ENCODE peak calls at places on chromosomes 11 and 22, in six cellular contexts. One of them, this sample, is unnamed.

GRCh38 chr22:28736296-28737155 is 5.1 kb downstream of the CHEK2 start:
- DNase-seq in thyroid gland: no peak
- DNase-seq in IMR-90: no peak
- DNase-seq in lower lobe of right lung: no peak
- DNase-seq in vagina: no peak
- DNase-seq in mesendoderm: peak; percentile 96
- DNase-seq in this sample: no peak

GRCh38 chr22:43292633-43293025 is 50.5 kb downstream of the SCUBE1 start:
- DNase-seq in thyroid gland: no peak
- DNase-seq in IMR-90: no peak
- DNase-seq in lower lobe of right lung: no peak
- DNase-seq in vagina: no peak
- DNase-seq in mesendoderm: no peak
- DNase-seq in this sample: no peak

GRCh38 chr11:1500466-1501420 is 14.2 kb upstream of the MOB2 start:
- DNase-seq in thyroid gland: no peak
- DNase-seq in IMR-90: no peak
- DNase-seq in lower lobe of right lung: peak; percentile 41
- DNase-seq in vagina: no peak
- DNase-seq in mesendoderm: no peak
- DNase-seq in this sample: no peak

GRCh38 chr11:67674442-67674871 is at the start of gene ALDH3B2:
- DNase-seq in thyroid gland: no peak
- DNase-seq in IMR-90: no peak
- DNase-seq in lower lobe of right lung: no peak
- DNase-seq in vagina: no peak
- DNase-seq in mesendoderm: peak; percentile 72
- DNase-seq in this sample: no peak

GRCh38 chr11:116927163-116927772 is 89.8 kb upstream of the APOA1 start:
- DNase-seq in thyroid gland: no peak
- DNase-seq in IMR-90: no peak
- DNase-seq in lower lobe of right lung: no peak
- DNase-seq in vagina: no peak
- DNase-seq in mesendoderm: no peak
- DNase-seq in this sample: no peak

GRCh38 chr11:64876226-64876750 is 2.1 kb downstream of the EHD1 start:
- DNase-seq in thyroid gland: no peak
- DNase-seq in IMR-90: no peak
- DNase-seq in lower lobe of right lung: no peak
- DNase-seq in vagina: no peak
- DNase-seq in mesendoderm: no peak
- DNase-seq in this sample: no peak

GRCh38 chr11:27471588-27472397 is 797 bp downstream of the LGR4 start:
- DNase-seq in thyroid gland: peak; percentile 70
- DNase-seq in IMR-90: no peak
- DNase-seq in lower lobe of right lung: peak; percentile 59
- DNase-seq in vagina: no peak
- DNase-seq in mesendoderm: peak; percentile 65
- DNase-seq in this sample: no peak

GRCh38 chr22:30557243-30557642 is 10.7 kb upstream of the SEC14L6 start:
- DNase-seq in thyroid gland: no peak
- DNase-seq in IMR-90: no peak
- DNase-seq in lower lobe of right lung: no peak
- DNase-seq in vagina: no peak
- DNase-seq in mesendoderm: peak; percentile 49
- DNase-seq in this sample: no peak

GRCh38 chr11:64713031-64713780 is 9.8 kb downstream of the NRXN2 start:
- DNase-seq in thyroid gland: peak; percentile 63
- DNase-seq in IMR-90: peak; percentile 37
- DNase-seq in lower lobe of right lung: peak; percentile 60
- DNase-seq in vagina: no peak
- DNase-seq in mesendoderm: peak; percentile 30
- DNase-seq in this sample: peak; percentile 22

GRCh38 chr11:92948116-92948515 is 21.3 kb upstream of the MTNR1B start:
- DNase-seq in thyroid gland: no peak
- DNase-seq in IMR-90: no peak
- DNase-seq in lower lobe of right lung: no peak
- DNase-seq in vagina: no peak
- DNase-seq in mesendoderm: no peak
- DNase-seq in this sample: no peak

GRCh38 chr22:19891350-19892248 is 36.9 kb upstream of the GNB1L start:
- DNase-seq in thyroid gland: peak; percentile 16
- DNase-seq in IMR-90: peak; percentile 89
- DNase-seq in lower lobe of right lung: no peak
- DNase-seq in vagina: no peak
- DNase-seq in mesendoderm: peak; percentile 97
- DNase-seq in this sample: peak; percentile 87

GRCh38 chr22:38267086-38267485 is 5.7 kb downstream of the TMEM184B start:
- DNase-seq in thyroid gland: peak; percentile 22
- DNase-seq in IMR-90: peak; percentile 31
- DNase-seq in lower lobe of right lung: no peak
- DNase-seq in vagina: no peak
- DNase-seq in mesendoderm: no peak
- DNase-seq in this sample: peak; percentile 43
- H3K4me1 ChIP-seq in thyroid gland: peaks cover 68% of the 10 kb centered on the region
- H3K4me1 ChIP-seq in IMR-90: peaks cover 21% of the 10 kb centered on the region
- H3K4me1 ChIP-seq in lower lobe of right lung: peaks cover 69% of the 10 kb centered on the region
- H3K4me1 ChIP-seq in vagina: peaks cover 88% of the 10 kb centered on the region
- H3K4me1 ChIP-seq in mesendoderm: peaks cover 1% of the 10 kb centered on the region
- H3K4me1 ChIP-seq in this sample: peaks cover 19% of the 10 kb centered on the region

DNA sequence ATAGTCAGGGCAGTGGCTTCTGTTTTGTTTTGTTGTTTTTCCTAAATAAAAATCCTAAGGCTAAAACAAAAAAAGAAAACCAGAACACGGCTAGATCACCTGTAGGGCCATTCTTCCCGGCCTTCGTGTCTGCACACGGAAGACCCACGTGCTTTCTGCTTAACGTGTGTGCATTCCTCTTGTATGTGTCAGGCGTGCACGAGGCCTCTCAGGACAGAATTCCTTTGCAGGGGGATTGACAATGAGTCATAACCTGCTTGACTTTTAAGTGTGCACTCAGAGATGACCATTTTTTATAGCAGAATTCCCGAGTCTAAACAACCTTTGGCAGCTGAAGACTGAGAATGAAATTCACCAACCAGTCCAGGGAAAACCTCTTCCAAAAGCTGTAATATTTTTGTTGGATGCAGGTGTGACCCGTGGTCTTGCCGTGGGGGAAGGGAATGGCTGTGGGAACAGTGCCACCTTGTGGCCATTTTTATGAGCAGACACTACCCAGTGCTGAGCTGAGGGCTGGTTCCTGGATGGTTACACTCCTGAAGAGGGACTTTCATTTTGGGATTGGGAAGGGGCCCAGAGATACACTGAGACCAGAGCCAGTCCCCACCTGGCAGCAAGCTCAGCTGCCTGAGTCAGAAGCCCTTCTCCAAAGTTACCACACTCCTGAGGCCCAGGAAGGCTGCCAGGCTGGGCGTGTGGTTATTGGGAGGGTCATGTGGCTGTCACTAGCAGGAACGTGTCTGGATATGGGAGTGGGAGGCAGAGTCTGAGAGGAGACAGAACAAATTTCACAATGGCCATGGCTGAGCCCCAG is 35.7 kb upstream of the DKK3 start:
- DNase-seq in thyroid gland: peak; percentile 93
- DNase-seq in IMR-90: peak; percentile 100
- DNase-seq in lower lobe of right lung: peak; percentile 84
- DNase-seq in vagina: no peak
- DNase-seq in mesendoderm: peak; percentile 94
- DNase-seq in this sample: peak; percentile 99
- H3K4me1 ChIP-seq in thyroid gland: peaks cover 14% of the 10 kb centered on the region
- H3K4me1 ChIP-seq in IMR-90: peaks cover 22% of the 10 kb centered on the region
- H3K4me1 ChIP-seq in lower lobe of right lung: peaks cover 27% of the 10 kb centered on the region
- H3K4me1 ChIP-seq in vagina: peaks cover 19% of the 10 kb centered on the region
- H3K4me1 ChIP-seq in mesendoderm: no peaks in the 10 kb centered on the region
- H3K4me1 ChIP-seq in this sample: peaks cover 44% of the 10 kb centered on the region

GRCh38 chr11:61264795-61265194 is 23.8 kb downstream of the PGA5 start:
- DNase-seq in thyroid gland: no peak
- DNase-seq in IMR-90: no peak
- DNase-seq in lower lobe of right lung: no peak
- DNase-seq in vagina: no peak
- DNase-seq in mesendoderm: no peak
- DNase-seq in this sample: no peak
- H3K4me1 ChIP-seq in thyroid gland: no peaks in the 10 kb centered on the region
- H3K4me1 ChIP-seq in IMR-90: no peaks in the 10 kb centered on the region
- H3K4me1 ChIP-seq in lower lobe of right lung: no peaks in the 10 kb centered on the region
- H3K4me1 ChIP-seq in vagina: no peaks in the 10 kb centered on the region
- H3K4me1 ChIP-seq in mesendoderm: no peaks in the 10 kb centered on the region
- H3K4me1 ChIP-seq in this sample: no peaks in the 10 kb centered on the region

GRCh38 chr11:76987203-76987602 is 47.0 kb upstream of the B3GNT6 start:
- DNase-seq in thyroid gland: no peak
- DNase-seq in IMR-90: no peak
- DNase-seq in lower lobe of right lung: no peak
- DNase-seq in vagina: no peak
- DNase-seq in mesendoderm: no peak
- DNase-seq in this sample: no peak
- H3K4me1 ChIP-seq in thyroid gland: no peaks in the 10 kb centered on the region
- H3K4me1 ChIP-seq in IMR-90: no peaks in the 10 kb centered on the region
- H3K4me1 ChIP-seq in lower lobe of right lung: no peaks in the 10 kb centered on the region
- H3K4me1 ChIP-seq in vagina: no peaks in the 10 kb centered on the region
- H3K4me1 ChIP-seq in mesendoderm: no peaks in the 10 kb centered on the region
- H3K4me1 ChIP-seq in this sample: no peaks in the 10 kb centered on the region

GRCh38 chr11:44795803-44796535 is 69.2 kb downstream of the TSPAN18 start:
- DNase-seq in thyroid gland: no peak
- DNase-seq in IMR-90: no peak
- DNase-seq in lower lobe of right lung: no peak
- DNase-seq in vagina: no peak
- DNase-seq in mesendoderm: no peak
- DNase-seq in this sample: no peak

GRCh38 chr11:44793350-44794090 is 66.8 kb downstream of the TSPAN18 start:
- DNase-seq in thyroid gland: peak; percentile 17
- DNase-seq in IMR-90: peak; percentile 57
- DNase-seq in lower lobe of right lung: no peak
- DNase-seq in vagina: no peak
- DNase-seq in mesendoderm: peak; percentile 75
- DNase-seq in this sample: peak; percentile 17

GRCh38 chr11:44797051-44797450 is 70.3 kb downstream of the TSPAN18 start:
- DNase-seq in thyroid gland: no peak
- DNase-seq in IMR-90: no peak
- DNase-seq in lower lobe of right lung: no peak
- DNase-seq in vagina: no peak
- DNase-seq in mesendoderm: no peak
- DNase-seq in this sample: no peak

GRCh38 chr11:44799036-44799435 is 72.3 kb downstream of the TSPAN18 start:
- DNase-seq in thyroid gland: no peak
- DNase-seq in IMR-90: no peak
- DNase-seq in lower lobe of right lung: no peak
- DNase-seq in vagina: no peak
- DNase-seq in mesendoderm: no peak
- DNase-seq in this sample: no peak

DNA sequence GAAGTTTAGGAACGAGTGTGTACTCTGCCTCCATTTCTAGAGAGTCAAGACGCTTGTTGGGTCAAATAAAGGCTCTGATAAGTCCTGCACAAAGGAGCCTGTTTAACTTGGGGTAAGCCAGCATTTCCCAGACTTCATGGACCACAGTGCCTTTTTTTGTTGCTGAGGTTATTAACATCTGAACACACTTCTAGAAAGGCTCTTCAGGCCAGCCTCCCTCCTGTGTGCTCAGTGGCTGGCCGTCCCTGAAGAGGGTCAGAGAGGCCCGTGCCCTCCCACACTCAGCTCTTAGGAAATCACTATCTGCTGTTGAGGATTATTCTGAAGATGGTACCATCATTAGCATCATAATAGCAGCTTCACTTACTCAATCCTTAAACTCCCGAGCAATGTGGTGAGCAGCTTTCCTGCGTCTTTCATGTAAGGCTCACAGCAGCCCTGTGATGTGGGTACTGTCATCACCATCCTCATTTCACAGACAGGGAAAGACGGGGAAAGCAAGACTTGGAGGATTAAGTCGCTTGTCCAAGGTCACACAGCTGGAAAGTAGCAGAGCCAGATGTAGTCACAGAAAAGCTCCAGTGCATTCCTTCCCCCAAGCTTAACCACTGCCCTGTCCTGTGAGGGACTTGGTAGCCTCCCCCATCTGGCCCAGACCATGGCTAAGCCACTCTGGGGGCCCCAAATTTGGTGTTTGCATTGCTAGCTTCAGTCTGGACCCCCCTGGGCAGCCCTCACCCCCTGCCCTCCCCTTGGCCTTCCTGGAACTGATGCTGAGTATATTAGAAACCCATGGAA is 71.3 kb downstream of the TSPAN18 start:
- DNase-seq in thyroid gland: no peak
- DNase-seq in IMR-90: peak; percentile 15
- DNase-seq in lower lobe of right lung: no peak
- DNase-seq in vagina: no peak
- DNase-seq in mesendoderm: peak; percentile 91
- DNase-seq in this sample: no peak
- H3K4me1 ChIP-seq in thyroid gland: no peaks in the 10 kb centered on the region
- H3K4me1 ChIP-seq in IMR-90: peaks cover 5% of the 10 kb centered on the region
- H3K4me1 ChIP-seq in lower lobe of right lung: no peaks in the 10 kb centered on the region
- H3K4me1 ChIP-seq in vagina: peaks cover 17% of the 10 kb centered on the region
- H3K4me1 ChIP-seq in mesendoderm: peaks cover 3% of the 10 kb centered on the region
- H3K4me1 ChIP-seq in this sample: no peaks in the 10 kb centered on the region

This sample was measured in astrocyte.